ENCODE peak calls at places on chromosomes 1 and 21, in eight cellular contexts. X is mucosa of descending colon; I is mesenteric fat pad; J is heart right ventricle; D is stimulated activated CD4-positive, alpha-beta T cell treated with anti-CD3 and anti-CD28 coated beads, Interleukin-2, amount 100 ng/mL, for 48 hours; C is T-helper 2 cell; A is KBM-7; V is non-pigmented ciliary epithelial cell. W is an unnamed sample.

GRCh38 chr1:172533511-172534116 is 664 bp downstream of the SUCO start:
- DNase-seq in X (peak), I (no peak), J (no peak), D (peak), C (peak), A (peak), V (no peak), W (peak)

GRCh38 chr1:8666394-8667167 is 150.9 kb downstream of the RERE start:
- DNase-seq in X (no peak), I (no peak), J (no peak), D (no peak), C (no peak), A (no peak), V (no peak), W (no peak)

GRCh38 chr1:28631713-28632112 is 11.2 kb downstream of the TAF12 start:
- DNase-seq in X (no peak), I (no peak), J (no peak), D (no peak), C (no peak), A (no peak), V (no peak), W (no peak)

GRCh38 chr1:197736689-197737088 is 38.6 kb downstream of the DENND1B start:
- DNase-seq in X (no peak), I (no peak), J (no peak), D (no peak), C (no peak), A (no peak), V (peak), W (no peak)

GRCh38 chr1:820962-821361 is 102.8 kb upstream of the SAMD11 start:
- DNase-seq in X (no peak), I (no peak), J (no peak), D (no peak), C (no peak), A (no peak), V (no peak), W (no peak)

GRCh38 chr21:33747420-33747819 is 105.1 kb downstream of the ITSN1 start:
- DNase-seq in X (no peak), I (no peak), J (no peak), D (no peak), C (no peak), A (peak), V (no peak), W (no peak)

GRCh38 chr1:220732621-220733020 is 15.5 kb upstream of the MTARC2 start:
- DNase-seq in X (no peak), I (no peak), J (no peak), D (no peak), C (no peak), A (no peak), V (no peak), W (peak)

GRCh38 chr1:117037802-117038201 is 22.3 kb upstream of the TTF2 start:
- DNase-seq in X (no peak), I (no peak), J (no peak), D (no peak), C (no peak), A (no peak), V (no peak), W (no peak)

GRCh38 chr1:84365225-84366221 is 32.8 kb upstream of the DNASE2B start:
- DNase-seq in X (no peak), I (no peak), J (no peak), D (no peak), C (no peak), A (peak), V (peak), W (no peak)

GRCh38 chr1:92623187-92623778 is 136.6 kb upstream of the GFI1 start:
- DNase-seq in X (no peak), I (no peak), J (no peak), D (no peak), C (no peak), A (peak), V (peak), W (no peak)

GRCh38 chr1:2229032-2229920 is 1.2 kb downstream of the SKI start:
- DNase-seq in X (peak), I (no peak), J (peak), D (no peak), C (peak), A (peak), V (no peak), W (peak)